ENCODE peak calls at places on chromosomes 13 and 19, in ten cellular contexts. One of them, this sample, is unnamed.

GRCh38 chr19:13841339-13842293 is 35.3 kb upstream of the NANOS3 start:
- DNase-seq in stomach: peak
- DNase-seq in GM12865: no peak
- DNase-seq in thyroid gland: peak
- DNase-seq in right atrium auricular region: no peak
- DNase-seq in CD8-positive, alpha-beta T cell: no peak
- DNase-seq in fibroblast of pulmonary artery: no peak
- DNase-seq in left ventricle myocardium inferior: no peak
- DNase-seq in cardiac fibroblast: peak
- DNase-seq in IMR-90: no peak
- DNase-seq in this sample: no peak

GRCh38 chr19:51592521-51592920 is 21.4 kb downstream of the ZNF175 start:
- DNase-seq in IMR-90: no peak
- DNase-seq in thyroid gland: no peak
- DNase-seq in cardiac fibroblast: no peak
- DNase-seq in right atrium auricular region: no peak
- DNase-seq in stomach: no peak
- DNase-seq in CD8-positive, alpha-beta T cell: no peak
- DNase-seq in left ventricle myocardium inferior: no peak
- DNase-seq in GM12865: no peak
- DNase-seq in fibroblast of pulmonary artery: no peak
- DNase-seq in this sample: no peak

GRCh38 chr13:110426745-110427144 is 119.7 kb downstream of the COL4A2 start:
- DNase-seq in GM12865: no peak
- DNase-seq in cardiac fibroblast: no peak
- DNase-seq in IMR-90: no peak
- DNase-seq in left ventricle myocardium inferior: no peak
- DNase-seq in thyroid gland: peak
- DNase-seq in CD8-positive, alpha-beta T cell: no peak
- DNase-seq in fibroblast of pulmonary artery: no peak
- DNase-seq in stomach: no peak
- DNase-seq in right atrium auricular region: no peak
- DNase-seq in this sample: no peak

GRCh38 chr19:6856749-6857372 is 30.5 kb upstream of the ADGRE1 start:
- DNase-seq in right atrium auricular region: no peak
- DNase-seq in CD8-positive, alpha-beta T cell: no peak
- DNase-seq in GM12865: no peak
- DNase-seq in left ventricle myocardium inferior: no peak
- DNase-seq in thyroid gland: no peak
- DNase-seq in cardiac fibroblast: no peak
- DNase-seq in fibroblast of pulmonary artery: no peak
- DNase-seq in IMR-90: no peak
- DNase-seq in stomach: no peak
- DNase-seq in this sample: no peak

GRCh38 chr19:35168261-35168660 is 13.7 kb downstream of the FXYD5 start:
- DNase-seq in fibroblast of pulmonary artery: no peak
- DNase-seq in CD8-positive, alpha-beta T cell: no peak
- DNase-seq in thyroid gland: no peak
- DNase-seq in IMR-90: no peak
- DNase-seq in GM12865: no peak
- DNase-seq in cardiac fibroblast: no peak
- DNase-seq in left ventricle myocardium inferior: no peak
- DNase-seq in stomach: no peak
- DNase-seq in right atrium auricular region: no peak
- DNase-seq in this sample: no peak

GRCh38 chr19:1094978-1095701 is at the start of gene POLR2E:
- DNase-seq in GM12865: peak
- DNase-seq in thyroid gland: peak
- DNase-seq in right atrium auricular region: peak
- DNase-seq in cardiac fibroblast: peak
- DNase-seq in fibroblast of pulmonary artery: peak
- DNase-seq in stomach: peak
- DNase-seq in left ventricle myocardium inferior: peak
- DNase-seq in CD8-positive, alpha-beta T cell: peak
- DNase-seq in IMR-90: peak
- DNase-seq in this sample: peak

GRCh38 chr19:41871573-41872383 is 5.3 kb upstream of the CD79A start:
- DNase-seq in right atrium auricular region: no peak
- DNase-seq in GM12865: peak
- DNase-seq in IMR-90: no peak
- DNase-seq in cardiac fibroblast: no peak
- DNase-seq in thyroid gland: no peak
- DNase-seq in stomach: no peak
- DNase-seq in left ventricle myocardium inferior: peak
- DNase-seq in fibroblast of pulmonary artery: no peak
- DNase-seq in CD8-positive, alpha-beta T cell: peak
- DNase-seq in this sample: peak

GRCh38 chr19:58021541-58022282 is 12.1 kb upstream of the ZSCAN1 start:
- DNase-seq in stomach: no peak
- DNase-seq in left ventricle myocardium inferior: no peak
- DNase-seq in IMR-90: peak
- DNase-seq in cardiac fibroblast: peak
- DNase-seq in CD8-positive, alpha-beta T cell: no peak
- DNase-seq in thyroid gland: peak
- DNase-seq in fibroblast of pulmonary artery: peak
- DNase-seq in GM12865: peak
- DNase-seq in right atrium auricular region: peak
- DNase-seq in this sample: no peak

GRCh38 chr13:42561752-42562467 is 12.0 kb upstream of the TNFSF11 start:
- DNase-seq in right atrium auricular region: no peak
- DNase-seq in GM12865: peak
- DNase-seq in stomach: no peak
- DNase-seq in cardiac fibroblast: peak
- DNase-seq in IMR-90: no peak
- DNase-seq in left ventricle myocardium inferior: no peak
- DNase-seq in thyroid gland: no peak
- DNase-seq in CD8-positive, alpha-beta T cell: no peak
- DNase-seq in fibroblast of pulmonary artery: no peak
- DNase-seq in this sample: no peak

GRCh38 chr13:35965226-35965927 is 165.8 kb downstream of the DCLK1 start:
- DNase-seq in left ventricle myocardium inferior: no peak
- DNase-seq in cardiac fibroblast: no peak
- DNase-seq in GM12865: no peak
- DNase-seq in right atrium auricular region: no peak
- DNase-seq in fibroblast of pulmonary artery: no peak
- DNase-seq in stomach: no peak
- DNase-seq in IMR-90: no peak
- DNase-seq in CD8-positive, alpha-beta T cell: no peak
- DNase-seq in thyroid gland: no peak
- DNase-seq in this sample: no peak

GRCh38 chr13:106484755-106485193 is 50.7 kb downstream of the EFNB2 start:
- DNase-seq in stomach: no peak
- DNase-seq in IMR-90: peak
- DNase-seq in fibroblast of pulmonary artery: peak
- DNase-seq in CD8-positive, alpha-beta T cell: no peak
- DNase-seq in left ventricle myocardium inferior: no peak
- DNase-seq in thyroid gland: no peak
- DNase-seq in cardiac fibroblast: peak
- DNase-seq in GM12865: no peak
- DNase-seq in right atrium auricular region: no peak
- DNase-seq in this sample: no peak

GRCh38 chr13:76853481-76853880 is 32.7 kb downstream of the KCTD12 start:
- DNase-seq in fibroblast of pulmonary artery: no peak
- DNase-seq in stomach: no peak
- DNase-seq in cardiac fibroblast: peak
- DNase-seq in thyroid gland: no peak
- DNase-seq in right atrium auricular region: no peak
- DNase-seq in left ventricle myocardium inferior: no peak
- DNase-seq in IMR-90: no peak
- DNase-seq in CD8-positive, alpha-beta T cell: no peak
- DNase-seq in GM12865: no peak
- DNase-seq in this sample: no peak

DNA sequence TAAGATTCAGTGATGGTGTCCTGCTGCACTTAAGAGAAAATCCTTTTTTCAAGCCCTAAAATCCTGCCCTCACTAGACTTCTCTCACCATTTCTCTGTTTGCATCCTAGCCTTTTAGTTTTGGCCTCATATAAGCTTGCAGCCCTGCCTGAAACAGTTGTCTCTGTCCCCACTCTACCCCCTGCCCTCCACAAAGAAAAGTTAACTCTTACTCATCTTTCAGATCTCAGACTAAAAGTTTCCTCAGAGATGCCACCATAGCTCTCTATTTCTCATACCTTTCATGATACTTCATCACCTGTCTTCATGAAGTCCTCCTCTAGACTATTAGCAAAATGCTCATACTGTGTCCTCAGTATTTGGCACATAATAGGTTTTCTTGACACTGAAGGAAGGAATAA is 33.1 kb downstream of the ITM2B start:
- DNase-seq in left ventricle myocardium inferior: no peak
- DNase-seq in CD8-positive, alpha-beta T cell: no peak
- DNase-seq in stomach: no peak
- DNase-seq in GM12865: no peak
- DNase-seq in thyroid gland: no peak
- DNase-seq in fibroblast of pulmonary artery: no peak
- DNase-seq in cardiac fibroblast: no peak
- DNase-seq in right atrium auricular region: no peak
- DNase-seq in IMR-90: no peak
- DNase-seq in this sample: no peak
- TF ChIP-seq CTCF in left ventricle myocardium inferior: no peak
- TF ChIP-seq CTCF in CD8-positive, alpha-beta T cell: no peak
- TF ChIP-seq CTCF in stomach: no peak
- TF ChIP-seq CTCF in GM12865: no peak
- TF ChIP-seq CTCF in thyroid gland: no peak
- TF ChIP-seq CTCF in fibroblast of pulmonary artery: no peak
- TF ChIP-seq CTCF in cardiac fibroblast: no peak
- TF ChIP-seq CTCF in right atrium auricular region: no peak
- TF ChIP-seq CTCF in IMR-90: no peak
- TF ChIP-seq CTCF in this sample: no peak

GRCh38 chr19:29714953-29715694 is at the start of gene C19orf12:
- DNase-seq in IMR-90: peak
- DNase-seq in right atrium auricular region: no peak
- DNase-seq in GM12865: peak
- DNase-seq in left ventricle myocardium inferior: peak
- DNase-seq in cardiac fibroblast: peak
- DNase-seq in thyroid gland: peak
- DNase-seq in CD8-positive, alpha-beta T cell: peak
- DNase-seq in fibroblast of pulmonary artery: peak
- DNase-seq in stomach: peak
- DNase-seq in this sample: peak
- TF ChIP-seq CTCF in IMR-90: no peak
- TF ChIP-seq CTCF in right atrium auricular region: no peak
- TF ChIP-seq CTCF in GM12865: no peak
- TF ChIP-seq CTCF in left ventricle myocardium inferior: no peak
- TF ChIP-seq CTCF in cardiac fibroblast: no peak
- TF ChIP-seq CTCF in thyroid gland: no peak
- TF ChIP-seq CTCF in CD8-positive, alpha-beta T cell: no peak
- TF ChIP-seq CTCF in fibroblast of pulmonary artery: no peak
- TF ChIP-seq CTCF in stomach: no peak
- TF ChIP-seq CTCF in this sample: no peak

GRCh38 chr19:40808021-40808325 is 9.0 kb downstream of the EGLN2 start:
- DNase-seq in GM12865: no peak
- DNase-seq in fibroblast of pulmonary artery: no peak
- DNase-seq in thyroid gland: no peak
- DNase-seq in IMR-90: no peak
- DNase-seq in stomach: no peak
- DNase-seq in right atrium auricular region: no peak
- DNase-seq in CD8-positive, alpha-beta T cell: no peak
- DNase-seq in cardiac fibroblast: no peak
- DNase-seq in left ventricle myocardium inferior: no peak
- DNase-seq in this sample: no peak

GRCh38 chr19:40808497-40808896 is 9.5 kb downstream of the EGLN2 start:
- DNase-seq in right atrium auricular region: no peak
- DNase-seq in left ventricle myocardium inferior: no peak
- DNase-seq in thyroid gland: no peak
- DNase-seq in IMR-90: no peak
- DNase-seq in CD8-positive, alpha-beta T cell: no peak
- DNase-seq in cardiac fibroblast: no peak
- DNase-seq in fibroblast of pulmonary artery: no peak
- DNase-seq in stomach: no peak
- DNase-seq in GM12865: no peak
- DNase-seq in this sample: no peak

GRCh38 chr19:40806385-40807146 is 7.6 kb downstream of the EGLN2 start:
- DNase-seq in fibroblast of pulmonary artery: peak
- DNase-seq in GM12865: peak
- DNase-seq in stomach: peak
- DNase-seq in left ventricle myocardium inferior: peak
- DNase-seq in thyroid gland: peak
- DNase-seq in right atrium auricular region: peak
- DNase-seq in cardiac fibroblast: peak
- DNase-seq in IMR-90: peak
- DNase-seq in CD8-positive, alpha-beta T cell: peak
- DNase-seq in this sample: peak

GRCh38 chr19:40805258-40805868 is 6.4 kb downstream of the EGLN2 start:
- DNase-seq in cardiac fibroblast: no peak
- DNase-seq in fibroblast of pulmonary artery: no peak
- DNase-seq in stomach: peak
- DNase-seq in left ventricle myocardium inferior: no peak
- DNase-seq in thyroid gland: peak
- DNase-seq in GM12865: no peak
- DNase-seq in CD8-positive, alpha-beta T cell: peak
- DNase-seq in right atrium auricular region: no peak
- DNase-seq in IMR-90: no peak
- DNase-seq in this sample: no peak

GRCh38 chr19:40807147-40808020 is 8.4 kb downstream of the EGLN2 start:
- DNase-seq in IMR-90: no peak
- DNase-seq in stomach: no peak
- DNase-seq in cardiac fibroblast: no peak
- DNase-seq in left ventricle myocardium inferior: no peak
- DNase-seq in right atrium auricular region: no peak
- DNase-seq in GM12865: no peak
- DNase-seq in thyroid gland: peak
- DNase-seq in CD8-positive, alpha-beta T cell: no peak
- DNase-seq in fibroblast of pulmonary artery: no peak
- DNase-seq in this sample: no peak
- TF ChIP-seq CTCF in IMR-90: peak
- TF ChIP-seq CTCF in stomach: peak
- TF ChIP-seq CTCF in cardiac fibroblast: peak
- TF ChIP-seq CTCF in left ventricle myocardium inferior: peak
- TF ChIP-seq CTCF in right atrium auricular region: no peak
- TF ChIP-seq CTCF in GM12865: peak
- TF ChIP-seq CTCF in thyroid gland: no peak
- TF ChIP-seq CTCF in CD8-positive, alpha-beta T cell: peak
- TF ChIP-seq CTCF in fibroblast of pulmonary artery: peak
- TF ChIP-seq CTCF in this sample: peak

DNA sequence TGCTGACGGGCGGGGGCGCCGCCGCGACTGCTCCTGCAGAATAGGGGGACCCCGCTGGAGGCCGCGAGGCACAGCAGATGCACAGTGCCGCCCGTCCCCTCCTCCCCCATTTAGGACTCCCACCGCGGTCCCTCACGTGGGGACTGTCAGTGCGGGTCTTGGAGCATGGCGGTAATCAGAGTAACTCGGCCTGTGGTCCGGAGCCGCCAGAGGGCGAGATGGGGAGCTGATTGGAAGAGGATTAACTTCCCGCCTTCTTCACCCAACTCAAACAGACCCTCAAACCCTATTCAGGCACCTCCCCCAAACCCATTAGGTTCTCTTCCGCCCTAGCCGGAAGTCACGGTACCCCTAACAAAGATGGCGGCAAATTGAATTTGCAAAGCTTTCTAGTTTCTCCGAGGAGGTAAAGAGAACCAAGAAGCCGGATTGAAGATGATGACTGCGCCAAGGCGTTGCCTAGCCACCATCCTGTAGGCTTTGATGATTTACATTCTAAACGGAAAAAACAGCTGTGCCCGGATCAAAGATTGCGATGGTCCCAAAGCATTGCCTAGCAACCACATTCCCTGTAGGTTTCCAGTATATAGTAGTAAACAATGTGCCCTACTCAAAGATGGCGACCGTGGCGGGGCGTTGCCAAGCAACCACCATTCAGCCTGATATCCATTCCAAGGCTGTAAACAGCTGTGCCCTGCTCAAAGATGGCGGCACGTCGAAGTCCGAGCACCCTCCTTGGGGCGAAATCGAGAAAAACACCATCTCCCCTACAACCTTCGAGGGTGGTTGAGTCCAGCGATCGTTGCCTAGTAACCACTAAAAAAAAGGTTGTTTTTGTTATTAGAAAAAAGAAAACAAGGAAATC is at the start of gene FUZ:
- DNase-seq in IMR-90: peak
- DNase-seq in thyroid gland: peak
- DNase-seq in fibroblast of pulmonary artery: peak
- DNase-seq in left ventricle myocardium inferior: peak
- DNase-seq in stomach: peak
- DNase-seq in CD8-positive, alpha-beta T cell: peak
- DNase-seq in cardiac fibroblast: peak
- DNase-seq in right atrium auricular region: peak
- DNase-seq in GM12865: peak
- DNase-seq in this sample: peak
- TF ChIP-seq CTCF in IMR-90: peak
- TF ChIP-seq CTCF in thyroid gland: peak
- TF ChIP-seq CTCF in fibroblast of pulmonary artery: peak
- TF ChIP-seq CTCF in left ventricle myocardium inferior: peak
- TF ChIP-seq CTCF in stomach: peak
- TF ChIP-seq CTCF in CD8-positive, alpha-beta T cell: no peak
- TF ChIP-seq CTCF in cardiac fibroblast: no peak
- TF ChIP-seq CTCF in right atrium auricular region: no peak
- TF ChIP-seq CTCF in GM12865: no peak
- TF ChIP-seq CTCF in this sample: no peak